ENCODE peak calls at places on chromosome 7, in six cellular contexts. O is stimulated activated CD8-positive, alpha-beta memory T cell treated with anti-CD3 and anti-CD28 coated beads, Interleukin-4, amount 100 ng/mL, for 24 hours; F is stimulated activated CD4-positive, alpha-beta T cell treated with anti-CD3 and anti-CD28 coated beads, Interleukin-4, amount 100 ng/mL, for 4 hours; V is CD8-positive, alpha-beta T cell; T is fibroblast of the aortic adventitia; D is GDM1. B is an unnamed sample.

GRCh38 chr7:112898432-112899290 is 108.5 kb upstream of the TMEM168 start:
- DNase-seq in O (no peak), F (peak; percentile 9), V (no peak), T (peak; percentile 86), D (peak; percentile 29), B (peak; percentile 46)

GRCh38 chr7:97025983-97026704 is 1.5 kb upstream of the DLX5 start:
- DNase-seq in O (no peak), F (no peak), V (no peak), T (no peak), D (no peak), B (no peak)

GRCh38 chr7:83248000-83248399 is 85.3 kb upstream of the PCLO start:
- DNase-seq in O (no peak), F (no peak), V (no peak), T (no peak), D (no peak), B (no peak)

GRCh38 chr7:3493499-3493898 is 192.4 kb downstream of the SDK1 start:
- DNase-seq in O (no peak), F (no peak), V (no peak), T (peak; percentile 59), D (no peak), B (no peak)

GRCh38 chr7:105675873-105676484 is 94.7 kb upstream of the EFCAB10 start:
- DNase-seq in O (peak; percentile 26), F (peak; percentile 43), V (peak; percentile 52), T (no peak), D (peak; percentile 24), B (no peak)

GRCh38 chr7:97187067-97187466 is 69.6 kb downstream of the SDHAF3 start:
- DNase-seq in O (no peak), F (no peak), V (no peak), T (peak; percentile 43), D (no peak), B (no peak)

GRCh38 chr7:33039257-33039904 is 23.2 kb downstream of the NT5C3A start:
- DNase-seq in O (no peak), F (no peak), V (no peak), T (peak; percentile 40), D (no peak), B (no peak)

GRCh38 chr7:115040526-115040925 is 118.6 kb downstream of the MDFIC start:
- DNase-seq in O (no peak), F (no peak), V (no peak), T (no peak), D (no peak), B (no peak)

GRCh38 chr7:158911734-158912133 is 55.4 kb downstream of the DYNC2I1 start:
- DNase-seq in O (no peak), F (no peak), V (no peak), T (no peak), D (no peak), B (no peak)

GRCh38 chr7:75993689-75994387 is 557 bp downstream of the TMEM120A start:
- DNase-seq in O (no peak), F (no peak), V (no peak), T (peak; percentile 59), D (no peak), B (no peak)

GRCh38 chr7:30254248-30254647 is 30.1 kb upstream of the ZNRF2 start:
- DNase-seq in O (no peak), F (no peak), V (no peak), T (no peak), D (no peak), B (no peak)

GRCh38 chr7:26653966-26654365 is 210.4 kb downstream of the SKAP2 start:
- DNase-seq in O (no peak), F (no peak), V (no peak), T (no peak), D (no peak), B (no peak)

GRCh38 chr7:44750921-44751571 is 2.4 kb downstream of the ZMIZ2 start:
- DNase-seq in O (peak; percentile 13), F (peak; percentile 36), V (no peak), T (no peak), D (no peak), B (no peak)

B was measured in NCI-H1694 treated with DMSO at 0.1 percent for 48 hours.